ENCODE peak calls at places on chromosome 1, in nine cellular contexts. J is GM23248; I is tibial nerve; C is SHP77; L is endothelial cell; M is GM12892; H is stimulated activated CD8-positive, alpha-beta memory T cell treated with anti-CD3 and anti-CD28 coated beads, Interleukin-4, amount 100 ng/mL, for 1 hour; G is fibroblast of lung; R is anterior cingulate cortex. O is an unnamed sample.

GRCh38 chr1:54715493-54716298 is at the start of gene TTC4:
- DNase-seq in H (peak), R (peak), L (peak), M (peak), J (peak), C (peak), I (peak), G (peak), O (no peak)

GRCh38 chr1:209877109-209877764 is 49.5 kb downstream of the UTP25 start:
- DNase-seq in L (no peak), M (no peak), J (no peak), I (no peak), H (no peak), C (no peak), R (no peak), G (no peak), O (no peak)

GRCh38 chr1:31715097-31715872 is 11.5 kb upstream of the COL16A1 start:
- DNase-seq in H (no peak), G (peak), I (peak), M (peak), J (peak), C (peak), R (peak), L (peak), O (no peak)

GRCh38 chr1:181675091-181675490 is 191.8 kb downstream of the CACNA1E start:
- DNase-seq in R (no peak), M (no peak), H (no peak), C (no peak), L (no peak), G (no peak), I (no peak), J (no peak), O (no peak)

GRCh38 chr1:76571248-76571647 is 296.0 kb upstream of the ST6GALNAC5 start:
- DNase-seq in M (no peak), H (no peak), J (no peak), R (no peak), C (no peak), I (no peak), G (no peak), L (no peak), O (no peak)

GRCh38 chr1:226635456-226635941 is 86.9 kb downstream of the STUM start:
- DNase-seq in C (no peak), J (no peak), M (no peak), L (no peak), G (no peak), I (no peak), R (no peak), H (no peak), O (no peak)

GRCh38 chr1:243525085-243525487 is 269.2 kb downstream of the SDCCAG8 start:
- DNase-seq in C (no peak), I (no peak), R (no peak), H (no peak), L (no peak), M (no peak), G (peak), J (peak), O (no peak)

GRCh38 chr1:197774691-197775281 is 494 bp downstream of the DENND1B start:
- DNase-seq in I (no peak), M (peak), C (peak), H (peak), R (peak), G (peak), L (peak), J (peak), O (no peak)